ENCODE peak calls at places on chromosomes 12 and 14, in seven cellular contexts. L is effector memory CD4-positive, alpha-beta T cell; C is uterus; R is GM12865; H is fibroblast of mammary gland; Q is naive thymus-derived CD8-positive, alpha-beta T cell; E is sciatic nerve. T is an unnamed sample.

GRCh38 chr14:75128596-75128990 is 1.7 kb upstream of the NEK9 start:
- DNase-seq in R (no peak), C (no peak), Q (no peak), E (no peak), H (no peak), L (no peak), T (no peak)

GRCh38 chr12:47818701-47819543 is 781 bp downstream of the HDAC7 start:
- DNase-seq in Q (no peak), H (no peak), L (no peak), C (peak; percentile 72), R (peak; percentile 50), E (peak; percentile 84), T (no peak)

GRCh38 chr12:57558864-57559263 is 9.0 kb downstream of the KIF5A start:
- DNase-seq in C (no peak), Q (no peak), R (no peak), L (no peak), H (no peak), E (no peak), T (no peak)

GRCh38 chr12:10207136-10207535 is 5.5 kb upstream of the GABARAPL1 start:
- DNase-seq in Q (no peak), R (no peak), E (no peak), H (no peak), C (no peak), L (no peak), T (no peak)

GRCh38 chr14:54665938-54666337 is 99.0 kb downstream of the SAMD4A start:
- DNase-seq in C (no peak), L (no peak), E (no peak), R (peak; percentile 7), H (no peak), Q (no peak), T (no peak)

GRCh38 chr12:113581342-113581741 is 109.7 kb upstream of the LHX5 start:
- DNase-seq in R (no peak), L (no peak), H (no peak), Q (no peak), C (no peak), E (no peak), T (no peak)

GRCh38 chr14:61839452-61839851 is 77.2 kb downstream of the SNAPC1 start:
- DNase-seq in E (no peak), Q (no peak), L (no peak), C (no peak), H (peak; percentile 93), R (no peak), T (no peak)

GRCh38 chr12:124678421-124678893 is 111.0 kb upstream of the NCOR2 start:
- DNase-seq in L (no peak), Q (no peak), R (no peak), H (no peak), C (no peak), E (no peak), T (no peak)

GRCh38 chr12:18798445-18799139 is 60.7 kb downstream of the CAPZA3 start:
- DNase-seq in E (no peak), C (no peak), R (no peak), H (peak; percentile 11), L (no peak), Q (no peak), T (no peak)

GRCh38 chr12:69844416-69844815 is 19.4 kb downstream of the MYRFL start:
- DNase-seq in H (no peak), L (no peak), E (no peak), R (no peak), Q (no peak), C (no peak), T (no peak)